ENCODE peak calls at places on chromosomes 7 and 10, in six cellular contexts. V, C, I, U, S and B are unnamed samples.

GRCh38 chr7:93728292-93728691 is 153.8 kb upstream of the CALCR start:
- DNase-seq in V (no peak), S (no peak), U (no peak), C (no peak), I (no peak), B (no peak)

GRCh38 chr10:18607979-18608378 is 43.4 kb downstream of the NSUN6 start:
- DNase-seq in I (peak), U (no peak), S (peak), C (no peak), V (no peak), B (no peak)

GRCh38 chr7:155578016-155578415 is 31.7 kb upstream of the CNPY1 start:
- DNase-seq in I (no peak), U (no peak), C (no peak), V (no peak), S (no peak), B (no peak)

GRCh38 chr7:150382844-150383225 is 3.7 kb downstream of the ZNF775 start:
- DNase-seq in U (no peak), V (no peak), I (no peak), S (no peak), C (no peak), B (peak)

GRCh38 chr7:150631866-150632864 is at the start of gene GIMAP6:
- DNase-seq in I (no peak), C (no peak), S (no peak), U (peak), V (peak), B (peak)

GRCh38 chr7:108181073-108181985 is 51.2 kb upstream of the LAMB4 start:
- DNase-seq in U (no peak), V (peak), C (no peak), S (peak), I (peak), B (peak)

GRCh38 chr10:59336632-59337031 is 25.7 kb downstream of the FAM13C start:
- DNase-seq in C (no peak), U (no peak), V (no peak), I (no peak), S (no peak), B (no peak)

GRCh38 chr7:105014725-105015630 is 973 bp downstream of the KMT2E start:
- DNase-seq in S (peak), C (no peak), V (peak), U (peak), I (peak), B (peak)

GRCh38 chr10:114284346-114285071 is 45.5 kb downstream of the VWA2 start:
- DNase-seq in U (no peak), I (no peak), C (no peak), S (no peak), V (no peak), B (no peak)

GRCh38 chr7:9030131-9030530 is 596.7 kb downstream of the NXPH1 start:
- DNase-seq in I (no peak), C (no peak), U (no peak), S (no peak), V (no peak), B (no peak)

GRCh38 chr10:98045785-98046389 is 15.5 kb upstream of the CRTAC1 start:
- DNase-seq in I (peak), U (peak), V (peak), C (peak), S (peak), B (peak)

GRCh38 chr10:6067457-6067856 is 5.3 kb upstream of the IL2RA start:
- DNase-seq in C (no peak), I (no peak), V (no peak), U (no peak), S (no peak), B (no peak)

GRCh38 chr7:45236666-45237065 is 79.1 kb downstream of the RAMP3 start:
- DNase-seq in I (no peak), U (no peak), S (no peak), C (no peak), V (no peak), B (no peak)

GRCh38 chr7:151868805-151869188 is 8.1 kb downstream of the PRKAG2 start:
- DNase-seq in U (no peak), V (no peak), I (no peak), C (no peak), S (no peak), B (no peak)

GRCh38 chr10:110600487-110601101 is 33.1 kb downstream of the SMC3 start:
- DNase-seq in I (peak), S (peak), C (no peak), U (no peak), V (peak), B (peak)

GRCh38 chr7:91310829-91311460 is 46.7 kb downstream of the FZD1 start:
- DNase-seq in U (no peak), V (no peak), C (no peak), S (no peak), I (peak), B (no peak)

GRCh38 chr7:128788446-128789412 is 3.0 kb upstream of the CCDC136 start:
- DNase-seq in V (no peak), U (no peak), S (no peak), I (no peak), C (no peak), B (no peak)

GRCh38 chr7:123538189-123538714 is 3.9 kb upstream of the IQUB start:
- DNase-seq in S (peak), I (peak), V (no peak), C (no peak), U (no peak), B (no peak)

GRCh38 chr7:148838905-148839304 is 45.2 kb downstream of the EZH2 start:
- DNase-seq in V (peak), I (no peak), U (no peak), S (no peak), C (no peak), B (peak)